ENCODE peak calls at places on chromosomes 4 and X, in four cellular contexts. One of them, this sample, is unnamed. For H3K9me2, the result is how much of the 10 kb centered on the place peaks cover.

GRCh38 chr4:181897935-181898334 is 345.3 kb upstream of the TENM3 start:
- DNase-seq in PC-3: no peak
- DNase-seq in GM23248: peak
- DNase-seq in GM23338: no peak
- DNase-seq in this sample: no peak

GRCh38 chr4:76208005-76208765 is 5.4 kb downstream of the SCARB2 start:
- DNase-seq in PC-3: peak
- DNase-seq in GM23248: peak
- DNase-seq in GM23338: no peak
- DNase-seq in this sample: no peak

GRCh38 chr4:76364763-76365162 is 56.2 kb downstream of the CCDC158 start:
- DNase-seq in PC-3: no peak
- DNase-seq in GM23248: no peak
- DNase-seq in GM23338: no peak
- DNase-seq in this sample: no peak

GRCh38 chrX:128051526-128051925 is 677 bp downstream of the ACTRT1 start:
- DNase-seq in PC-3: no peak
- DNase-seq in GM23248: no peak
- DNase-seq in GM23338: no peak
- DNase-seq in this sample: no peak

GRCh38 chrX:3485727-3486126 is 139.3 kb upstream of the MXRA5 start:
- DNase-seq in PC-3: no peak
- DNase-seq in GM23248: no peak
- DNase-seq in GM23338: peak
- DNase-seq in this sample: no peak

GRCh38 chrX:153643431-153644351 is 3.3 kb upstream of the DUSP9 start:
- DNase-seq in PC-3: peak
- DNase-seq in GM23248: peak
- DNase-seq in GM23338: peak
- DNase-seq in this sample: no peak

GRCh38 chr4:26613242-26613641 is 29.4 kb downstream of the TBC1D19 start:
- DNase-seq in PC-3: no peak
- DNase-seq in GM23248: no peak
- DNase-seq in GM23338: no peak
- DNase-seq in this sample: no peak

GRCh38 chr4:146112389-146112788 is 63.1 kb upstream of the LSM6 start:
- DNase-seq in PC-3: no peak
- DNase-seq in GM23248: no peak
- DNase-seq in GM23338: no peak
- DNase-seq in this sample: no peak

GRCh38 chrX:95629737-95630136 is 1054.9 kb upstream of the DIAPH2 start:
- DNase-seq in PC-3: no peak
- DNase-seq in GM23248: no peak
- DNase-seq in GM23338: peak
- DNase-seq in this sample: no peak

GRCh38 chr4:44791842-44792241 is 65.5 kb upstream of the GNPDA2 start:
- DNase-seq in PC-3: no peak
- DNase-seq in GM23248: no peak
- DNase-seq in GM23338: peak
- DNase-seq in this sample: no peak

GRCh38 chr4:178293601-178294000 is 851.4 kb upstream of the AGA start:
- DNase-seq in PC-3: no peak
- DNase-seq in GM23248: no peak
- DNase-seq in GM23338: no peak
- DNase-seq in this sample: no peak

GRCh38 chrX:6574762-6575161 is 39.8 kb upstream of the VCX3A start:
- DNase-seq in PC-3: no peak
- DNase-seq in GM23248: no peak
- DNase-seq in GM23338: peak
- DNase-seq in this sample: no peak

GRCh38 chr4:136471051-136471450 is 1061.2 kb downstream of the PCDH18 start:
- DNase-seq in PC-3: no peak
- DNase-seq in GM23248: no peak
- DNase-seq in GM23338: no peak
- DNase-seq in this sample: no peak

GRCh38 chr4:41880022-41880837 is 55.0 kb upstream of the TMEM33 start:
- DNase-seq in PC-3: no peak
- DNase-seq in GM23248: no peak
- DNase-seq in GM23338: peak
- DNase-seq in this sample: no peak

GRCh38 chr4:7769308-7769841 is 170.3 kb downstream of the AFAP1 start:
- DNase-seq in PC-3: no peak
- DNase-seq in GM23248: no peak
- DNase-seq in GM23338: no peak
- DNase-seq in this sample: no peak

GRCh38 chr4:76954489-76954888 is 4.9 kb downstream of the SEPTIN11 start:
- DNase-seq in PC-3: no peak
- DNase-seq in GM23248: no peak
- DNase-seq in GM23338: no peak
- DNase-seq in this sample: no peak

GRCh38 chr4:1494416-1495315 is 88.4 kb upstream of the NKX1-1 start:
- DNase-seq in PC-3: no peak
- DNase-seq in GM23248: no peak
- DNase-seq in GM23338: no peak
- DNase-seq in this sample: no peak

GRCh38 chr4:82784615-82785247 is 13.9 kb downstream of the SCD5 start:
- DNase-seq in PC-3: peak
- DNase-seq in GM23248: peak
- DNase-seq in GM23338: no peak
- DNase-seq in this sample: no peak

GRCh38 chrX:118717703-118718391 is 9.6 kb upstream of the IL13RA1 start:
- DNase-seq in PC-3: no peak
- DNase-seq in GM23248: no peak
- DNase-seq in GM23338: no peak
- DNase-seq in this sample: no peak

GRCh38 chrX:118254611-118255010 is 91.3 kb upstream of the WDR44 start:
- DNase-seq in PC-3: peak
- DNase-seq in GM23248: peak
- DNase-seq in GM23338: peak
- DNase-seq in this sample: peak

GRCh38 chrX:50436797-50437196 is 33.8 kb downstream of the DGKK start:
- DNase-seq in PC-3: no peak
- DNase-seq in GM23248: no peak
- DNase-seq in GM23338: no peak
- DNase-seq in this sample: no peak

GRCh38 chr4:128068927-128069326 is 7.8 kb downstream of the LARP1B start:
- DNase-seq in PC-3: peak
- DNase-seq in GM23248: peak
- DNase-seq in GM23338: peak
- DNase-seq in this sample: no peak

GRCh38 chr4:1029957-1030520 is 18.6 kb downstream of the FGFRL1 start:
- DNase-seq in PC-3: no peak
- DNase-seq in GM23248: no peak
- DNase-seq in GM23338: no peak
- DNase-seq in this sample: no peak

GRCh38 chr4:54473077-54473545 is 184.6 kb upstream of the KIT start:
- DNase-seq in PC-3: peak
- DNase-seq in GM23248: peak
- DNase-seq in GM23338: peak
- DNase-seq in this sample: no peak

DNA sequence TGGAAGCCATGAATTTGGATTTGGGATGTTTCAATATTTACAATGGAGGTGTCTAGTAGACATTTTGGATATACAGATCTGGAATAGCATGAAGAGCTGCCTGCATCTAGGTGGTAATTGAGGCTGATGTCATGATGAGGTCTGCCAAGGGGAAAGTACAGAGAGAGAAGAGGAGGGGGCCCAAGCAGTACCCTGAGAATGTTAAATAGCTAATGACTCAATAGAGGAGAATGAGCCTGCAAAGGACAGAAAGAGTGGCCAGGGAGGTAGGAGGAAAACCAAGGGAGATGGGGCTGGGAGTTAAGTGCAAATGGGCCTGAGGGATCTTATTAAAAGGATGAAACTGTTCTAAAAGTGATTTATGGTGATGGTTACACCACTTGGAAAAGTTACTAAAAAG is 182.2 kb upstream of the KIT start:
- DNase-seq in PC-3: no peak
- DNase-seq in GM23248: no peak
- DNase-seq in GM23338: no peak
- DNase-seq in this sample: no peak
- H3K9me2 ChIP-seq in PC-3: under half
- H3K9me2 ChIP-seq in GM23248: under half
- H3K9me2 ChIP-seq in GM23338: under half
- H3K9me2 ChIP-seq in this sample: under half

DNA sequence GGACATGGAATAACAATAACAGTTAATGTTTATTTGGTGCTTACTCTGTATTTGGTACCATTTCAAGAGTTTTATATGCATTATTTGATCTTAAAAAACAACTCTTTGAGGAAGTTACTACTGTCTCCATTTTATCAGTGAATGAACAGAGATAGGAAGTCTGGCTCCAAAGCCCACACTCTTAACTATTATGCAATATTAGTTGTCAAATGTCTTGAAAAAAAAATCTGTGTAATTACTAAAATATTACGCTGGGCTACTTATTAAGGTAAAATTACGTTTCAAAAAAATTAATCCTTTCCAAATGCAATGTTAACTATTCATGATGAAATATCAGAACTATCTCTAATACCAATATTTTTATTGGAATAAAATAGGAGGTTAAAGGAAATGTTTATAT is 97.4 kb downstream of the SNCA start:
- DNase-seq in PC-3: no peak
- DNase-seq in GM23248: no peak
- DNase-seq in GM23338: no peak
- DNase-seq in this sample: no peak
- H3K9me2 ChIP-seq in PC-3: under half
- H3K9me2 ChIP-seq in GM23248: under half
- H3K9me2 ChIP-seq in GM23338: under half
- H3K9me2 ChIP-seq in this sample: under half

GRCh38 chrX:151680805-151681204 is 14.5 kb upstream of the PRRG3 start:
- DNase-seq in PC-3: peak
- DNase-seq in GM23248: peak
- DNase-seq in GM23338: peak
- DNase-seq in this sample: peak
- H3K9me2 ChIP-seq in PC-3: under half
- H3K9me2 ChIP-seq in GM23248: under half
- H3K9me2 ChIP-seq in GM23338: under half
- H3K9me2 ChIP-seq in this sample: under half

DNA sequence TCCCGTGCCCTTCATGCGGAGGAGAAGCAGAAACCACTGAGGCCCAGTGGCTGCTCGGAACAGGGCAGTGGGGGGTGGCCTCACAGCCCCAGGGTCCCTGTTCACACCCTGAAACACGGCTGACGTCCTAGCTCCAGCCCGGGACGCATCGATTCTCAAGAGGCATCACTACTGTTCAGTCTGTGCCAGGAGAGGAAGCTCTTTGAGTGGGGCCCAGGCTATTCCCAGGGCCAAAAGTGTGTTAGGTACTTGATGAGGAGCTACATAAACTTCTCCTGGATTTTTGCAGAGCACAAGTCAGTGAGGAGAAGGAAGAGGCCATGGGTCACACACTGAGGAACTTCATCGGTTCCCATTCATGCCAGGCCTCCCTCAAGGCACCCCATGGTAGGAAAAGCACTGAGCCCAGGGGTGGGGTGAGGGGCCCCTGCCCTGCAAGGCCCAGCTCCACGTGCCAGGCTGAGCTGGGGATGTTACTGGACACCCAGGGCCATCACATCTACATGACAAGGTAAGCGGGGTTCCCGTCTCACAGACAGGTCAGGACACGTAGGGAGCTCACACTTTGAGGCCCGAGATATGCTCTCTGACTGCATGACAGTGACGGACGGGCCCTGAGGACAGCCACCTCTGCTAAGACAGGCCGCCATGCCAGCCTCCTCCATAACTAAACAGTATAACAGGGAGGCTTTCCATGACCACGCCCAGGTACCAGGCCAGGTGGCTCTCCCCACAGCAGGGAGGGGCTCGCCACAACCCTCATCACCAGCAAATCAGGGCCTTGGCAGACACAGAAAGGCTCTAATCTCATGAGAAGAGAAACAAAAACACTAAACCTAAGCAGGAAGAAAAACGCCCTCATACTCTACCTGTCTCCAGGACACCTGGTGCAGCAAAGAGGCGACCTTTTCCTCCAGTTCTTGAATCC is 12.4 kb downstream of the TNIP2 start:
- DNase-seq in PC-3: no peak
- DNase-seq in GM23248: no peak
- DNase-seq in GM23338: no peak
- DNase-seq in this sample: no peak
- H3K9me2 ChIP-seq in PC-3: under half
- H3K9me2 ChIP-seq in GM23248: under half
- H3K9me2 ChIP-seq in GM23338: under half
- H3K9me2 ChIP-seq in this sample: under half

GRCh38 chrX:75273483-75273882 is 402 bp upstream of the UPRT start:
- DNase-seq in PC-3: no peak
- DNase-seq in GM23248: no peak
- DNase-seq in GM23338: no peak
- DNase-seq in this sample: no peak
- H3K9me2 ChIP-seq in PC-3: under half
- H3K9me2 ChIP-seq in GM23248: under half
- H3K9me2 ChIP-seq in GM23338: under half
- H3K9me2 ChIP-seq in this sample: under half

GRCh38 chrX:126982158-126982557 is 162.6 kb downstream of the PRR32 start:
- DNase-seq in PC-3: no peak
- DNase-seq in GM23248: no peak
- DNase-seq in GM23338: no peak
- DNase-seq in this sample: no peak
- H3K9me2 ChIP-seq in PC-3: under half
- H3K9me2 ChIP-seq in GM23248: under half
- H3K9me2 ChIP-seq in GM23338: under half
- H3K9me2 ChIP-seq in this sample: under half

DNA sequence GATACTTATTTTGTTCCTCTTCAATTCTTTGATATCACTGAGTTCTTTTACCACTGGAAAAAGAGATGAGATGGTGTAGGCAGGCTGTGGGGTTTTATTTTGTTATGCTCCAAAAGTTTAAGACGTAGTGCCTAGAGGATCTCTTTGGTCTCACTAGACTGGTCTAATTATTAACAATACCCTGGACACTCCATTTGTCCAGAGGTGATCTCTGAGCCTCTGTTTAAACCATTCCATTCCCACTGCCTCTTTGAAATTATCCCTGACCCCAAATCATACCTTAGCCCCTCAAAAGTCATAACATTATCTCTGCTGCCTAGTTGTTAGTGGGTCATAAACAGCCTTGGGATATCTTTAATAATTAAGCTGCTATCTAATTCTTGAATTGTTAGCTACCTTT is 24.2 kb downstream of the SMPX start:
- DNase-seq in PC-3: no peak
- DNase-seq in GM23248: no peak
- DNase-seq in GM23338: no peak
- DNase-seq in this sample: no peak
- H3K9me2 ChIP-seq in PC-3: under half
- H3K9me2 ChIP-seq in GM23248: under half
- H3K9me2 ChIP-seq in GM23338: under half
- H3K9me2 ChIP-seq in this sample: under half

DNA sequence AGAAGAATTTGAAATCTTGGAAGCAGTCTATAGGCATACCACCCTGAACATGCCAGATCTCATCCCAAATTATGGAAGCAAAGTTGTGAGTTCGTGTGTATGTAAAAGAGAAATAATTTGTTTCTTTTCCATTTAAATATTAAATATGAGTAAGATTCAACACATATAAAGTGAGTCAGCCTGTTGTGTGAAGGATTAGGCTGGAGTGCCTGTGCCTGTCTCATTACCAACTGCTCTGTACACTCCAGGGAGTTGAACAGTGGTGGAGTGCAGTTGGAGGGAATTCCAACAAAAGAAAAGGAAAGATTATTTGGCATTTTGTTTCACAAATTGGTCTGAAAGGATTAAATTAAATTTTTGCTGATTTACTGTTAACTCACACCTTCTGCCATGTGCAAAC is 435.6 kb downstream of the FAT4 start:
- DNase-seq in PC-3: no peak
- DNase-seq in GM23248: peak
- DNase-seq in GM23338: no peak
- DNase-seq in this sample: no peak
- H3K9me2 ChIP-seq in PC-3: under half
- H3K9me2 ChIP-seq in GM23248: under half
- H3K9me2 ChIP-seq in GM23338: under half
- H3K9me2 ChIP-seq in this sample: under half

GRCh38 chr4:47862297-47862696 is 24.4 kb upstream of the CORIN start:
- DNase-seq in PC-3: no peak
- DNase-seq in GM23248: peak
- DNase-seq in GM23338: no peak
- DNase-seq in this sample: no peak
- H3K9me2 ChIP-seq in PC-3: under half
- H3K9me2 ChIP-seq in GM23248: under half
- H3K9me2 ChIP-seq in GM23338: under half
- H3K9me2 ChIP-seq in this sample: under half

This sample was measured in PC-9.